ENCODE peak calls at places on chromosomes 16 and 17, in ten cellular contexts. P, E, M, X, T, H, J, U, K and F are unnamed samples.

GRCh38 chr17:78897639-78897996 is 5.4 kb downstream of the CEP295NL start:
- DNase-seq in U (no peak), H (no peak), X (no peak), J (no peak), M (no peak), T (no peak), E (no peak), K (no peak), P (no peak), F (no peak)

GRCh38 chr16:47413041-47413440 is 47.8 kb downstream of the ITFG1 start:
- DNase-seq in U (no peak), P (no peak), J (no peak), E (no peak), H (no peak), X (no peak), T (no peak), K (no peak), M (no peak), F (no peak)

GRCh38 chr16:67537270-67537635 is 8.6 kb downstream of the RIPOR1 start:
- DNase-seq in J (peak), K (peak), M (peak), E (peak), U (peak), X (peak), T (peak), H (peak), P (no peak), F (peak)

GRCh38 chr16:75942351-75942750 is 216.1 kb upstream of the CPHXL start:
- DNase-seq in M (no peak), X (no peak), K (no peak), E (no peak), J (no peak), P (no peak), T (no peak), H (no peak), U (no peak), F (no peak)

GRCh38 chr16:81522141-81522701 is 77.6 kb downstream of the CMIP start:
- DNase-seq in X (peak), U (no peak), P (peak), H (no peak), K (peak), J (no peak), T (no peak), M (no peak), E (peak), F (no peak)

GRCh38 chr16:47574091-47575054 is 113.2 kb downstream of the PHKB start:
- DNase-seq in K (peak), M (no peak), E (peak), U (no peak), T (no peak), P (no peak), X (no peak), H (no peak), J (no peak), F (peak)

GRCh38 chr17:6079155-6079554 is 9.0 kb downstream of the WSCD1 start:
- DNase-seq in P (no peak), T (no peak), H (no peak), U (no peak), K (no peak), M (no peak), J (no peak), E (no peak), X (no peak), F (no peak)

GRCh38 chr16:82761858-82762257 is 135.1 kb downstream of the CDH13 start:
- DNase-seq in T (no peak), K (no peak), U (no peak), X (no peak), H (no peak), M (no peak), P (no peak), J (no peak), E (no peak), F (no peak)

GRCh38 chr16:51132484-51132883 is 18.6 kb downstream of the SALL1 start:
- DNase-seq in E (no peak), U (no peak), J (no peak), P (no peak), M (no peak), H (no peak), X (no peak), T (no peak), K (no peak), F (no peak)

GRCh38 chr17:81128774-81129173 is 36.5 kb upstream of the PVALEF start:
- DNase-seq in P (no peak), H (no peak), E (no peak), X (no peak), J (no peak), U (no peak), T (no peak), K (no peak), M (no peak), F (no peak)

GRCh38 chr17:38735161-38735997 is 5.2 kb downstream of the CISD3 start:
- DNase-seq in U (no peak), K (peak), T (peak), J (peak), H (peak), E (peak), X (peak), M (peak), P (peak), F (peak)

GRCh38 chr16:17070882-17071592 is 399.7 kb downstream of the XYLT1 start:
- DNase-seq in K (peak), H (peak), U (no peak), M (peak), P (no peak), J (peak), X (peak), T (peak), E (peak), F (peak)

GRCh38 chr17:69967910-69968411 is 107.1 kb upstream of the KCNJ16 start:
- DNase-seq in P (no peak), M (no peak), J (no peak), H (no peak), U (no peak), T (no peak), X (no peak), E (no peak), K (no peak), F (no peak)

GRCh38 chr17:13513039-13513405 is 88.7 kb downstream of the HS3ST3A1 start:
- DNase-seq in K (peak), T (no peak), J (no peak), E (no peak), X (no peak), H (no peak), U (peak), P (peak), M (no peak), F (no peak)

GRCh38 chr17:48555616-48556533 is 11.0 kb upstream of the HOXB2 start:
- DNase-seq in P (peak), T (no peak), U (peak), E (no peak), M (no peak), H (no peak), X (no peak), J (no peak), K (no peak), F (no peak)

GRCh38 chr16:27813591-27813990 is 249.9 kb downstream of the GSG1L start:
- DNase-seq in P (no peak), U (peak), J (no peak), X (no peak), T (no peak), M (no peak), H (no peak), E (no peak), K (no peak), F (no peak)

GRCh38 chr17:81926451-81927144 is 937 bp downstream of the MAFG start:
- DNase-seq in X (peak), U (peak), H (peak), M (peak), J (peak), E (peak), K (peak), P (peak), T (peak), F (peak)

GRCh38 chr17:5758651-5759050 is 174.3 kb upstream of the NLRP1 start:
- DNase-seq in K (peak), M (no peak), U (no peak), E (peak), T (no peak), X (peak), J (no peak), H (no peak), P (peak), F (no peak)

GRCh38 chr16:25143898-25144297 is 32.4 kb downstream of the LCMT1 start:
- DNase-seq in H (peak), K (peak), E (no peak), U (no peak), T (no peak), J (peak), M (no peak), X (peak), P (peak), F (no peak)

GRCh38 chr17:9912146-9913099 is 7.4 kb upstream of the RCVRN start:
- DNase-seq in T (no peak), M (no peak), X (no peak), P (no peak), H (no peak), K (no peak), E (no peak), J (no peak), U (no peak), F (no peak)

GRCh38 chr17:66138120-66138519 is 53.8 kb downstream of the CEP112 start:
- DNase-seq in K (no peak), P (no peak), J (no peak), X (no peak), U (no peak), H (peak), E (no peak), T (no peak), M (no peak), F (no peak)

GRCh38 chr17:38709864-38710602 is 5.0 kb downstream of the MLLT6 start:
- DNase-seq in P (no peak), H (no peak), E (no peak), T (no peak), U (no peak), K (no peak), M (no peak), J (no peak), X (no peak), F (no peak)

GRCh38 chr17:40340880-40341807 is 23.4 kb downstream of the GJD3 start:
- DNase-seq in H (peak), T (peak), U (peak), X (peak), E (peak), P (peak), M (peak), K (peak), J (peak), F (peak)

GRCh38 chr17:27106982-27107360 is 186.9 kb upstream of the WSB1 start:
- DNase-seq in U (no peak), H (no peak), M (no peak), T (no peak), K (no peak), P (peak), E (no peak), J (no peak), X (no peak), F (no peak)

GRCh38 chr17:21286066-21286770 is 1.7 kb downstream of the MAP2K3 start:
- DNase-seq in E (peak), X (no peak), T (no peak), M (no peak), U (peak), J (peak), H (peak), K (no peak), P (peak), F (peak)

GRCh38 chr17:32440722-32441121 is 3.6 kb upstream of the PSMD11 start:
- DNase-seq in J (no peak), E (no peak), H (no peak), P (no peak), X (no peak), T (no peak), U (no peak), M (no peak), K (no peak), F (no peak)

GRCh38 chr17:66507103-66507923 is 204.9 kb downstream of the PRKCA start:
- DNase-seq in M (no peak), J (no peak), E (peak), T (no peak), X (no peak), U (peak), P (peak), K (no peak), H (no peak), F (no peak)

GRCh38 chr17:18173740-18174139 is 9.9 kb upstream of the ALKBH5 start:
- DNase-seq in K (no peak), M (no peak), P (no peak), X (no peak), H (no peak), J (no peak), E (no peak), U (no peak), T (no peak), F (no peak)

GRCh38 chr17:83100853-83101391 is 21.5 kb downstream of the METRNL start:
- DNase-seq in K (no peak), H (no peak), J (peak), M (no peak), U (no peak), P (no peak), E (no peak), T (no peak), X (no peak), F (no peak)

GRCh38 chr16:72819345-72819744 is 228.6 kb downstream of the ZFHX3 start:
- DNase-seq in J (no peak), K (no peak), H (no peak), M (no peak), P (no peak), T (no peak), X (no peak), U (no peak), E (peak), F (no peak)

GRCh38 chr17:78736526-78737079 is 45.5 kb downstream of the CYTH1 start:
- DNase-seq in J (peak), P (peak), E (peak), T (peak), X (peak), K (peak), U (peak), M (peak), H (no peak), F (no peak)

DNA sequence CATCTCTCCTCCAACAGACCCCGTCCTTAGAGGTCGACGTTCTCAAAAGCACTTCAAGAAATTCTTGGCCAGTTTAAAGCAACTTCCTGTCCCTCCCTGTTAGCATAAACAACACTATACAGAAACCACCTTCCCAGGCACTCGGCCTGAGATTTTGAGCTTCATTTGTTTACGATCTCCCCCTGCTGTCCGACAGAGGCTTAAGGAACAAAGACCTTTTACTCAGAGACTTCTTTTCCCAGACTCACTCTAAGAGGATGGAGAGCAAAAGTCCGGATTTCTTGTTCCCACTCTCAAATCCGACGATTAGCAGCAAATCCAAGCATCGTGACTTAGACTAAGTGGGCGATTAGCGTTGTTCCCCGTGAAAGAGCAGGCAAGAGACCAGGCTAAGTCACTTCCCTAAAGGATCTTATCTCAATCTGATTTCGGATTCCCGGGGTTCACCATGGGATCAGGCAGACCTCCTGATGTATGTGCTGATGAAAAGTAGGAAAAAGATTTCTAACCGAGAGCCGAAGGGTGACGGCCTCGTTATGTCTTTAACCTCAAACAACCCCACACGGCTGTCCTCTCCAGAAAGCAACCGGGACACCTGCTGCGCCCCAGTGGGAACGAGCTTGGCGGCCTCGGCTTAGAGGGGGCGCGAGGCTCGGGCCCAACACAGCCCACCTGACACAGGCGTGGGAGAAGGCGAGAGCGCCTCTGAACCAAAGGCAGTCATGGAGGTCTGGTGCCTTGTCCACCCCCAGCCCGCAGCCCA is 591 bp downstream of the INPP5K start:
- DNase-seq in M (peak), H (peak), X (peak), U (peak), K (peak), J (peak), E (peak), P (peak), T (peak), F (peak)
- TF ChIP-seq CTCF in M (peak), H (peak), X (no peak), U (peak), K (peak), J (peak), E (peak), P (peak), T (peak), F (peak)

GRCh38 chr16:84332975-84333684 is 35.2 kb upstream of the ATP2C2 start:
- DNase-seq in P (no peak), J (peak), E (no peak), U (peak), T (no peak), H (no peak), K (peak), M (no peak), X (no peak), F (no peak)
- TF ChIP-seq CTCF in P (no peak), J (no peak), E (no peak), U (no peak), T (no peak), H (no peak), K (no peak), M (no peak), X (no peak), F (no peak)

DNA sequence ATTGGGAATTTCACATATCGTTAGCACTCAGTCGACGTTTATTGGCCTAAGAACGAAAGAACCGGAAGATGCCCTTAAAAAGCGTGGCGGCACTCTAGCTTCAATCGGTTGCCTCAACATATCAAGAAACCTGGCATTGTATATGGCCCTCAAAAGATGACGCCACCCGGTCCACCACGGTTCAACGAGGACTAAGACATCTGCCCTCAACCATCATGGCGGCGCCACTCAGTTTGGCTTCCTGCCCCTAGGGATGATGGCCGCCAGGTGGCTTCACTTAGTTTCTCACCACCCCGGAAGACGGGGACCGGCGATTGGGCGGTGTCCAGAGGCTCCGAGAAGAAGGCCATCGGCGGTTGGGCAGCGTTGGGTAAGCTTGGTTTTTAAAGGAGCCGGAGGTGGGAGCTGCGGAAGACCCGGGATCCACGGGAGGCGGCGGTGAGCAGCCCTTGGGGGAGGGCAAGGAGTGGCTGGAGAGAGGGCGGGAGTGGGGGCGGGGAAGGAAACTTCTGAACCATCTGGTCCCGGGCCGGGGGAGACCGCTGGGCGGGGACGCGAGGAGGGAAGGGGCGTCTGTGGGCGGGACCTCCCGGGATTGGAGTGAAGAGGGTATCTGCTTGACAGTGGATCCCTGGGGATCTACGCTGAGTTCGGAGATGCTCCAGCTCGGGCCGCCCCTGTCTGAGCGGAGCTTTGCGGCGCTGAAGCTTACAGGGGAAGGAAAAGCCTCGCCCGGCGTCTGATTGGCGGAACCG is at the start of gene PRR14:
- DNase-seq in T (peak), E (peak), M (peak), P (peak), K (peak), X (peak), U (peak), J (peak), H (peak), F (peak)
- TF ChIP-seq CTCF in T (no peak), E (no peak), M (no peak), P (peak), K (no peak), X (peak), U (no peak), J (peak), H (peak), F (peak)

GRCh38 chr17:4160294-4160859 is 17.4 kb downstream of the CYB5D2 start:
- DNase-seq in K (no peak), J (no peak), H (no peak), U (no peak), X (no peak), P (no peak), T (no peak), M (no peak), E (peak), F (no peak)

GRCh38 chr17:4159761-4160160 is 16.8 kb downstream of the CYB5D2 start:
- DNase-seq in M (no peak), X (no peak), E (no peak), K (no peak), H (no peak), U (no peak), P (no peak), T (no peak), J (no peak), F (no peak)

GRCh38 chr17:4162366-4162765 is 19.4 kb downstream of the CYB5D2 start:
- DNase-seq in T (no peak), X (no peak), J (no peak), M (no peak), K (no peak), P (no peak), E (no peak), U (no peak), H (no peak), F (no peak)

GRCh38 chr17:4161560-4162221 is 18.7 kb downstream of the CYB5D2 start:
- DNase-seq in H (no peak), K (peak), M (no peak), U (no peak), X (no peak), P (peak), T (no peak), E (peak), J (no peak), F (no peak)

DNA sequence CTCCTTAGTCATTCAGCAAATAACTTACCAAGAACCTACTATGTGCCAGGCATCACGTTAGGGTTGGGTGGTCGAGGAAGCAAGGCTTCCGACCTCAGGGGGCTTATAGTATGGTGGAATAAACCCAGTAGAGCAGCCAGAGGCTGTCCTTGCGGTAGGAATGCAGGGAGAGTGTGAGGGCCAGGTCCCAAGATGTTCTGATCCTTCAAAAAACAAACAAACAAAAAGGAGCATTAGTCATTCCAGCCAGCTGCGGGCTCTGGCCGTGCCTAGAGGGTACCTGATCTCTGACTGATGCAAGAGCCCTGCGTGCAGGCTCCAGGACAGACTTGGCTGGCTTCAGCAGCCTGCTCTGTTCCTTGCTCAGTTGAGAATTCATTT is 18.2 kb downstream of the CYB5D2 start:
- DNase-seq in X (peak), U (no peak), K (peak), P (peak), J (no peak), H (no peak), E (peak), T (no peak), M (no peak), F (no peak)
- TF ChIP-seq CTCF in X (no peak), U (no peak), K (no peak), P (no peak), J (no peak), H (no peak), E (no peak), T (no peak), M (no peak), F (no peak)

DNA sequence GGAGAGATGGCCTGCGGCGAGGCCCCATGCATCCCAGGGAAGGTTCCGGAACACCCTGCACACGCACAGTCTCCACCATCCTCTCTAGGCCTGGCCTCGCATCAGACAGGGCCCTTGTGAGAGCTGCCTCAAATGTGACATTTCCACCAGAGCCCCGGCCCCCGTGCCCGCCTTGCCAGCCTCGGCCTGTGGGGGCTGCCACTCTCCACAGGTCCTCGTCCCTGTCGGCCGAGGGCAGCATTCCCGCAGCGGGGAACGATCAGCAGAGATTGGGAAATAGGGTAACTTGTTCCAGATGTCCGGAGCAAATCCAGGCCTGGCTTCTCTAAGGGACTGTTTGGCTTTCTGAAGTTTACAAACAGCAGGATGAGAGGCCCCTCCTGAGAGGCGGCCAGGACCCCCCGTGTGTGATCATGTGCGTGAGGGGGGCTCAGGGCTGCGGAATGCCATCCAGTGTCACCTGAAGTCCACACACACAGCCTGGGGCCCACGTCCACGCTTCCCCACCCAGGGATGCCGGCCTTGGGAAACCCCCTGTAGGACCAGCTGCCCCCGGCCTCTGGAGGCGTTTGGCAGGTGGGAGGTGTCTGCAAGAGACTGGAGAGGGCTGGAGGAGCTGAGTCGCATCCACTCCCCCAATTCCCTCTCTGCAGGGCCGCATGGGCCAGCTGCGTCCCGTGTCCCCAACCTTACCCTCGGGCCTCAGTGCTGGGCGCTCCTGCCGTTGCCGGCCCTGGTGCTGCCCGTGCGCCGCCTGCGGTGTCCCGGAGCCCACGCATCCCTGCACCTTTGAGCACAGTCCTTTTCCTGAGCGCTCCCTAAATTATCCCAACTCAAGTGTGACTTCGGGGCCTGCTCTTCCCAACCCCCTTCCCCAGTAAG is 70.4 kb downstream of the ZDHHC7 start:
- DNase-seq in K (no peak), J (no peak), H (no peak), P (no peak), U (peak), T (no peak), M (no peak), X (no peak), E (no peak), F (no peak)
- TF ChIP-seq CTCF in K (no peak), J (no peak), H (no peak), P (no peak), U (no peak), T (no peak), M (no peak), X (no peak), E (no peak), F (no peak)